ENCODE peak calls at places on chromosomes 7 and 10, in eight cellular contexts. B is osteocyte, M is tibial artery, L is upper lobe of right lung, N is NCI-H1092 treated with DMSO at 0.1 percent for 48 hours, V is lung, F is ELR, T is fibroblast of lung. I is an unnamed sample.

GRCh38 chr10:60910543-60910942 is 33.4 kb downstream of the RHOBTB1 start:
- DNase-seq in B (no peak), M (peak), L (peak), N (no peak), V (peak), F (no peak), T (no peak), I (peak)

GRCh38 chr10:90031776-90032175 is 330.4 kb downstream of the KIF20B start:
- DNase-seq in B (no peak), M (no peak), L (no peak), N (no peak), V (no peak), F (no peak), T (no peak), I (no peak)

GRCh38 chr10:30398193-30398592 is 35.8 kb upstream of the MAP3K8 start:
- DNase-seq in B (no peak), M (no peak), L (no peak), N (no peak), V (no peak), F (no peak), T (no peak), I (no peak)

GRCh38 chr10:71439670-71440425 is 43.1 kb downstream of the CDH23 start:
- DNase-seq in B (no peak), M (no peak), L (no peak), N (no peak), V (no peak), F (no peak), T (no peak), I (no peak)

GRCh38 chr10:76327441-76327840 is 896.0 kb downstream of the LRMDA start:
- DNase-seq in B (no peak), M (no peak), L (no peak), N (no peak), V (no peak), F (no peak), T (no peak), I (no peak)

GRCh38 chr7:13822678-13823077 is 166.8 kb downstream of the ETV1 start:
- DNase-seq in B (no peak), M (no peak), L (no peak), N (no peak), V (no peak), F (peak), T (no peak), I (no peak)

GRCh38 chr7:151104411-151105235 is 18.3 kb downstream of the AGAP3 start:
- DNase-seq in B (no peak), M (no peak), L (no peak), N (no peak), V (no peak), F (no peak), T (peak), I (no peak)

GRCh38 chr10:26474062-26474461 is 35.9 kb downstream of the APBB1IP start:
- DNase-seq in B (no peak), M (no peak), L (no peak), N (no peak), V (no peak), F (no peak), T (no peak), I (no peak)

GRCh38 chr7:52565980-52566379 is 469.5 kb upstream of the POM121L12 start:
- DNase-seq in B (no peak), M (no peak), L (no peak), N (no peak), V (no peak), F (no peak), T (no peak), I (no peak)

GRCh38 chr7:95323410-95324129 is 762 bp downstream of the PON1 start:
- DNase-seq in B (no peak), M (no peak), L (no peak), N (no peak), V (no peak), F (no peak), T (no peak), I (no peak)

GRCh38 chr7:94205529-94205928 is 189.2 kb upstream of the COL1A2 start:
- DNase-seq in B (no peak), M (no peak), L (no peak), N (no peak), V (no peak), F (no peak), T (no peak), I (no peak)

GRCh38 chr7:450741-451140 is 68.9 kb downstream of the PDGFA start:
- DNase-seq in B (no peak), M (no peak), L (no peak), N (no peak), V (no peak), F (no peak), T (no peak), I (no peak)

GRCh38 chr7:75639071-75639892 is 99.5 kb downstream of the HIP1 start:
- DNase-seq in B (peak), M (no peak), L (peak), N (peak), V (peak), F (peak), T (peak), I (no peak)

GRCh38 chr7:123569352-123569999 is 11.9 kb upstream of the NDUFA5 start:
- DNase-seq in B (no peak), M (no peak), L (no peak), N (no peak), V (no peak), F (no peak), T (no peak), I (no peak)

GRCh38 chr7:30977896-30978564 is 14.3 kb downstream of the GHRHR start:
- DNase-seq in B (no peak), M (no peak), L (peak), N (peak), V (no peak), F (peak), T (peak), I (no peak)

GRCh38 chr7:2999078-2999500 is 44.6 kb downstream of the CARD11 start:
- DNase-seq in B (no peak), M (no peak), L (peak), N (no peak), V (no peak), F (no peak), T (no peak), I (no peak)

GRCh38 chr7:129271500-129272355 is 46.9 kb downstream of the AHCYL2 start:
- DNase-seq in B (no peak), M (peak), L (no peak), N (peak), V (peak), F (peak), T (peak), I (no peak)

GRCh38 chr10:97065686-97066679 is 119.8 kb downstream of the SLIT1 start:
- DNase-seq in B (no peak), M (no peak), L (peak), N (no peak), V (no peak), F (no peak), T (no peak), I (no peak)

GRCh38 chr7:157529768-157530560 is 193.2 kb downstream of the DNAJB6 start:
- DNase-seq in B (peak), M (no peak), L (peak), N (no peak), V (no peak), F (no peak), T (no peak), I (no peak)

GRCh38 chr10:86189891-86190290 is 176.7 kb downstream of the GRID1 start:
- DNase-seq in B (no peak), M (peak), L (peak), N (no peak), V (no peak), F (no peak), T (no peak), I (no peak)

GRCh38 chr10:50541317-50541716 is 82.4 kb downstream of the SGMS1 start:
- DNase-seq in B (no peak), M (no peak), L (no peak), N (no peak), V (no peak), F (peak), T (no peak), I (no peak)

GRCh38 chr10:69179089-69179742 is 818 bp upstream of the SUPV3L1 start:
- DNase-seq in B (no peak), M (peak), L (no peak), N (no peak), V (no peak), F (peak), T (peak), I (no peak)

GRCh38 chr7:30521532-30521931 is 16.9 kb upstream of the GGCT start:
- DNase-seq in B (no peak), M (peak), L (no peak), N (no peak), V (no peak), F (peak), T (peak), I (peak)

GRCh38 chr10:117503170-117503885 is 39.2 kb upstream of the EMX2 start:
- DNase-seq in B (no peak), M (no peak), L (peak), N (peak), V (no peak), F (no peak), T (no peak), I (no peak)

GRCh38 chr10:91049961-91050360 is 129.1 kb upstream of the ANKRD1 start:
- DNase-seq in B (no peak), M (no peak), L (no peak), N (no peak), V (no peak), F (no peak), T (no peak), I (no peak)

GRCh38 chr10:70354566-70355233 is 27.7 kb downstream of the LRRC20 start:
- DNase-seq in B (no peak), M (no peak), L (no peak), N (no peak), V (no peak), F (no peak), T (no peak), I (no peak)

GRCh38 chr10:84432891-84433290 is 104.5 kb downstream of the CCSER2 start:
- DNase-seq in B (no peak), M (no peak), L (no peak), N (no peak), V (no peak), F (peak), T (no peak), I (no peak)

GRCh38 chr7:159067870-159068787 is 76.5 kb downstream of the VIPR2 start:
- DNase-seq in B (peak), M (peak), L (peak), N (no peak), V (no peak), F (no peak), T (no peak), I (peak)

GRCh38 chr7:132161231-132161915 is 414.9 kb downstream of the PLXNA4 start:
- DNase-seq in B (no peak), M (no peak), L (peak), N (no peak), V (peak), F (no peak), T (no peak), I (no peak)

GRCh38 chr10:119896937-119897336 is 4.4 kb downstream of the SEC23IP start:
- DNase-seq in B (no peak), M (peak), L (peak), N (no peak), V (peak), F (no peak), T (peak), I (peak)

GRCh38 chr10:31426425-31426824 is 107.4 kb downstream of the ZEB1 start:
- DNase-seq in B (no peak), M (no peak), L (no peak), N (no peak), V (no peak), F (peak), T (peak), I (no peak)

GRCh38 chr10:109956454-109957091 is 33.3 kb upstream of the XPNPEP1 start:
- DNase-seq in B (no peak), M (no peak), L (no peak), N (peak), V (no peak), F (peak), T (peak), I (no peak)

GRCh38 chr10:86753056-86753455 is 3.4 kb upstream of the BMPR1A start:
- DNase-seq in B (no peak), M (no peak), L (no peak), N (no peak), V (no peak), F (no peak), T (no peak), I (no peak)

GRCh38 chr10:124763267-124763666 is 19.1 kb upstream of the FAM53B start:
- DNase-seq in B (no peak), M (no peak), L (no peak), N (no peak), V (no peak), F (no peak), T (no peak), I (no peak)

GRCh38 chr7:26317211-26317610 is 25.5 kb downstream of the SNX10 start:
- DNase-seq in B (no peak), M (no peak), L (no peak), N (no peak), V (no peak), F (no peak), T (no peak), I (no peak)

GRCh38 chr10:3226960-3227724 is 54.6 kb upstream of the PITRM1 start:
- DNase-seq in B (no peak), M (no peak), L (no peak), N (no peak), V (no peak), F (peak), T (peak), I (no peak)

GRCh38 chr7:154627571-154628290 is 375.2 kb downstream of the PAXIP1 start:
- DNase-seq in B (no peak), M (no peak), L (no peak), N (no peak), V (no peak), F (no peak), T (no peak), I (no peak)

GRCh38 chr10:89163265-89163995 is 43.7 kb downstream of the CH25H start:
- DNase-seq in B (no peak), M (peak), L (no peak), N (no peak), V (peak), F (no peak), T (peak), I (peak)

GRCh38 chr10:97079157-97079435 is 106.7 kb downstream of the SLIT1 start:
- DNase-seq in B (no peak), M (no peak), L (no peak), N (no peak), V (no peak), F (no peak), T (no peak), I (no peak)

GRCh38 chr10:101575580-101576228 is 12.4 kb downstream of the POLL start:
- DNase-seq in B (no peak), M (no peak), L (peak), N (no peak), V (no peak), F (no peak), T (no peak), I (no peak)

I was measured in right atrium auricular region.